ENCODE peak calls at places on chromosomes 5 and 9, in ten cellular contexts. Y is CD8-positive, alpha-beta T cell; T is H9; E is neural progenitor cell; S is thoracic aorta; H is tibial artery; L is PC-3; R is CD4-positive, alpha-beta T cell; J is AG04450; D is Peyer's patch. N is an unnamed sample. For H3K27me3 and H3K9me3, the result is how much of the 10 kb centered on the place peaks cover.

GRCh38 chr9:88503101-88503844 is 31.7 kb upstream of the NXNL2 start:
- DNase-seq in Y (no peak), T (no peak), E (no peak), S (no peak), H (peak), L (no peak), R (no peak), J (no peak), D (no peak), N (no peak)

GRCh38 chr9:33138768-33139167 is 28.4 kb downstream of the B4GALT1 start:
- DNase-seq in Y (no peak), T (no peak), E (no peak), S (no peak), H (peak), L (no peak), R (no peak), J (no peak), D (no peak), N (no peak)

GRCh38 chr9:93460689-93461413 is 7.5 kb upstream of the FAM120AOS start:
- DNase-seq in Y (no peak), T (no peak), E (no peak), S (no peak), H (no peak), L (no peak), R (no peak), J (no peak), D (no peak), N (no peak)

GRCh38 chr9:13386935-13387667 is 107.6 kb upstream of the MPDZ start:
- DNase-seq in Y (no peak), T (no peak), E (no peak), S (no peak), H (no peak), L (no peak), R (no peak), J (no peak), D (no peak), N (no peak)

GRCh38 chr5:84779206-84779605 is 394.5 kb upstream of the EDIL3 start:
- DNase-seq in Y (no peak), T (no peak), E (peak), S (no peak), H (no peak), L (no peak), R (no peak), J (no peak), D (no peak), N (no peak)

GRCh38 chr5:131542723-131543122 is 92.3 kb downstream of the RAPGEF6 start:
- DNase-seq in Y (no peak), T (no peak), E (no peak), S (no peak), H (no peak), L (no peak), R (no peak), J (no peak), D (no peak), N (no peak)

GRCh38 chr9:124453586-124454191 is 3.4 kb downstream of the ADGRD2 start:
- DNase-seq in Y (no peak), T (peak), E (peak), S (no peak), H (peak), L (no peak), R (no peak), J (no peak), D (no peak), N (no peak)

GRCh38 chr9:136847827-136848392 is 1.3 kb upstream of the PHPT1 start:
- DNase-seq in Y (peak), T (peak), E (peak), S (peak), H (peak), L (peak), R (peak), J (peak), D (peak), N (peak)

DNA sequence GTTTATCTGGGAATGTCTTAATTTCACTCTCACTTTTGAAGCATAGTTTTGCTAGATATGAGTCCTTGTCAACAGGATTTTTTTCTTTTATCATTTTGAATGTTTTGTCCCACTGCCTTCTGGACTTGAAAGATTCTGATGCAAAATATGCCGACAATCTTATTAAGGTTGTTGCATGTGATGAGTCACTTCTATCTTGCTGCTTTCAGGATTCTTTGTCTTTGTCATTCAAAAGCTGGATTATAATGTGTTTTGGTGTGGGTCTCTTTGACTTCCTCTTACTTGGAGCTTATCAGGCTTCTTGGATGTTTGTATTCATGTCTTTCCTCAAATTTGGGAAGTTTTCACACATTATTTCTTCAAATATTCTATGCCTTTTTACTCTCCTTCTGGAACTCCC is 33.8 kb downstream of the PLEKHG4B start:
- DNase-seq in Y (no peak), T (no peak), E (no peak), S (no peak), H (no peak), L (no peak), R (no peak), J (no peak), D (no peak), N (no peak)
- H3K27me3 ChIP-seq in Y (under half), T (under half), E (under half), S (under half), H (under half), L (under half), R (under half), J (under half), D (under half), N (under half)

DNA sequence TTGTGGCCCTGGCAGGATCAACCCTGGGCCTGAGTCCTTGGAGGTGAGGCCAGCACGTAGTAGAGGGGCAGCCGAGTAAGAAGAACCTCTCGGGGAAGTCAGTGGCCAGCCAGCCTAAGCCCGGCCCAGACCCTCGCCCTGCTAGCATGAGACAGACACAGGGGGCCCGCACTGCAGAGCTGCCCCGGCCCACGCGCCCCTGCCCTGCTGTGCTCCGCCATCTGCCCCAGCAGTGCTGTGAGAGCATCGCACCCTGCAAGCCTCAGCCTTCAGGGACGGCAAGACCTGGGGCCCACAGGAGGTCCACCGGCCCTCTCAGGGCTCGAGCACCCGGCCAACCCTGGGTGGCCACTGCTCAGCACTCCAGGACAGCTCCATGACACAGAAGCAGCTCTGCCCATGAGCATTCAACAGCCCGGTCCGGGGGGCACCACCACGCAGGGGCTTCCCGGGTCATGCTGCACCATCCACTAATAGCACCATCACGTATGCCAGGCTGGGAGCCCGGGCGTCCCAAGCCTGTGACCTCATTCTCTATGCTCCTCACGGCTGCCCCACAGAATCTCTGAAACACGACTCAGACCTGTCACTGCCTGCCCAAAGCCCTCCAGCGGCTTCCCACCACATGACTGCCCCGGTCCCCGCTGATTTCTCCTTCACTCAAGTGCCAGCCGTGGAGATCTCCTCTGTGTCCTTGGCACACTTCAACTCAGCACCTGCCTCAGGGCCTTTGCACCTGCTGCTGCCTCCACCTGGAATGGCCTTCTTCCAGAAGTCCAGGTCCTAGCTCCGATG is 38.1 kb downstream of the ADAMTS2 start:
- DNase-seq in Y (no peak), T (no peak), E (no peak), S (no peak), H (peak), L (no peak), R (no peak), J (no peak), D (no peak), N (peak)
- H3K9me3 ChIP-seq in Y (under half), T (under half), E (under half), S (under half), H (under half), L (under half), R (under half), J (under half), D (under half), N (under half)

GRCh38 chr5:141477169-141477568 is 1.4 kb downstream of the PCDHGC3 start:
- DNase-seq in Y (no peak), T (no peak), E (no peak), S (no peak), H (no peak), L (no peak), R (no peak), J (no peak), D (no peak), N (no peak)

GRCh38 chr5:141477815-141478214 is 2.0 kb downstream of the PCDHGC3 start:
- DNase-seq in Y (no peak), T (no peak), E (no peak), S (no peak), H (no peak), L (no peak), R (no peak), J (no peak), D (no peak), N (no peak)

GRCh38 chr5:141479776-141480175 is 4.0 kb downstream of the PCDHGC3 start:
- DNase-seq in Y (no peak), T (no peak), E (no peak), S (no peak), H (no peak), L (no peak), R (no peak), J (no peak), D (no peak), N (no peak)

GRCh38 chr5:141476132-141476909 is 555 bp downstream of the PCDHGC3 start:
- DNase-seq in Y (no peak), T (peak), E (peak), S (no peak), H (peak), L (no peak), R (no peak), J (peak), D (peak), N (peak)

DNA sequence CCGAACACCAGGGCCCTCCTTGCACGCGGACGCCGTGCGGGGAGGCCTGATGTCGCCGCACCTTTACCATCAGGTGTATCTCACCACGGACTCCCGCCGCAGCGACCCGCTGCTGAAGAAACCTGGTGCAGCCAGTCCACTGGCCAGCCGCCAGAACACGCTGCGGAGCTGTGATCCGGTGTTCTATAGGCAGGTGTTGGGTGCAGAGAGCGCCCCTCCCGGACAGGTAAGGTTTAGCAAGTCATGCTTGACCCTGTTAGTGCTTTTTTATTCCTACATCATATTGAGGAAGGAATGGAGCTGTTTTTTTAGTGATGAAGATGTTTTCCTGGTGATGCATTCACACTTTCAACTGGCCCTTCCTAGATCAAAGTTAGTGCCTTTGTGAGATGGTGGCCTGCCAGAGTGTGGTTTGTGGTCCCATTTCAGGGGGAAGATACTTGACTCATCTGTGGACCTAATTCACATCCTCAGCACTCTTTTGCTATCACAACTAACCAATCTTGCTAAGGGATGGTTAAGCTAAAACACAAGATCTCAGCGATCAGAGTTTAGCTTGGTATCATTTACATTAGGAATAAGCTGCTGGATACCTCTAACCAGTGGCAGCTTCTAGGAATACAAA is 2.7 kb downstream of the PCDHGC3 start:
- DNase-seq in Y (no peak), T (peak), E (no peak), S (no peak), H (no peak), L (no peak), R (no peak), J (no peak), D (no peak), N (no peak)
- TF ChIP-seq CTCF in Y (no peak), T (peak), E (peak), S (no peak), H (no peak), L (peak), R (no peak), J (peak), D (no peak), N (no peak)

DNA sequence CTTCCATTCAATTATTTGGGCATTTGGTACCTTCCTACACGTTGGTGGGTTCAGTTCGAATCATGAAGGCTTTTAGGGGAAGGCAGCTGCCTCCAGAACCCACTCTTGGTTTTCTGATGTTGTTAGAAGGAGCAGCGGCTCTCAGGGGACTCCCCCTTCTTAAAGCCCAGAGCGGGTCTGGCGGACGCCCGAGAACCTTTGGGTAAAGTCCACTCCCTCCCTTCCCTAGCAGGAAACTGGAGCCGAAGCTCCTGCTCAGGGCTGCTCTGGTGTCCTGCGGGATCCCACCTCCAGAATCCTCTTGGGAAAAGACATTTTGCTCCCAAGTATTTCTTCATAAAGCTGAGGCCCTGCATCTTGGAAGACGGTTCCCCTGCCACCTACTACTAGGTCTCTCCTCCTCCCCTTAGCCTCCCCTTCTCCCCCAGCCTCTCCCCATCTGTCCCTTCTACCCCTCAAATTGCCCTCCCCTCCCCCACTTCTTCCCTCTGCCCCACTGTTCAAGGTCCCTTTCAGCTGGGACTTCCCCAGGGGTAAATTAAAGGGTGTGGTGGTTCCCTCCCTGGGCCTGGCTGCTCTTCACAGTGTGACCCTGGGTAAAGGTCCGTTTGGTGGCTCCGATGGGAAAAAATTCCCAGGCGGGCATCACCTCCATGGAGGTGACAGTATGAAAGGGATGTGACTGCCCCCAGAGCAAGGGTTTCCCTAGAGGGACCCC is 9.3 kb downstream of the IRX4 start:
- DNase-seq in Y (no peak), T (no peak), E (no peak), S (no peak), H (no peak), L (no peak), R (no peak), J (no peak), D (no peak), N (no peak)
- H3K27me3 ChIP-seq in Y (under half), T (under half), E (half or more), S (under half), H (half or more), L (under half), R (half or more), J (half or more), D (under half), N (under half)

DNA sequence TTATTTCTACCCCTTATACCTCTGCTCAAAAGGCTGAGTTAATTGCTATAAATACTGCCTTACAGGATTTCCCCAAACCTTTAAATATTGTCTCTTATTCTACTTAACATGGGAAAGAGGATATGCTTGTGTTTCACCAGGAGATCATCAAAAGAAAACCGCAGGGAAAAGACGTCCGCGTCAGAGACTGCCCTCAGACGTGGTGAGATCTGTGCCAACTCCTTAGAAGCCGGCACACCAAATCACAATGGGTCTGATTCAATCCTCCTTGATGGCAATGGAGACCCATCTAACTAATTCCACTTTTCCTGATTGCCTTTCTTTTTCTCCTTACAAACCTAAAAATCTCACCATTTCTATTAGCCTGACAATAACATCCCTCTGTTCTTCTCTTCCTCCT is 55.0 kb downstream of the SH3PXD2B start:
- DNase-seq in Y (no peak), T (no peak), E (no peak), S (no peak), H (no peak), L (no peak), R (no peak), J (no peak), D (no peak), N (no peak)
- H3K9me3 ChIP-seq in Y (under half), T (under half), E (under half), S (under half), H (under half), L (under half), R (under half), J (under half), D (under half), N (under half)

DNA sequence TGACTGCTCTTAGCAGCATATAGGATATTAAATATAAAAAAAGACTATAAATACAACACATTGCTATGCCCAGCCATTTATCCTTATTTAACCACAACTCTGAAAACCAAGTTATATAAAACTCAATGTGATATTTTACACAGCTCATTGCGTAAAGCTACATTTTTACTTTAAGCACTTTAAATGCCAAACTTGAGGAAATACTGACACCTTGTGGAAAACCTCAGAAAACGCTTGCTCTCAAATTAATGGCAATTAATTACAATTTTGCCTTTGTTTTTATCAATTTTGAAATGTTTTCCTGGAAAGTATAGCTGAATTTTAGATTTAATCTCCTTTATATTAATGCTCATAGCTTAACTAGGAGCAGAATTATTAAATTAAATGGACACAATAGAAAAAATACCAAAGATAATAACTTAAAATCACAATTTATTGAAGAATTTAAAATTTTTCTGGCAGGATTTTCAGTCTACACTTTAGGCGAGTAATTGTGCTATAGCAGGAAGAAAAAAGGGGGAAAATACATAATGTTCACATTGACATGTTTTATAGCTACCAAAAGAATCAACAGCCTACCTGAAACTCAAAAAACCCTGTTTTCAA is 25.2 kb upstream of the PLAC8L1 start:
- DNase-seq in Y (no peak), T (no peak), E (peak), S (no peak), H (no peak), L (peak), R (no peak), J (peak), D (no peak), N (no peak)
- TF ChIP-seq CTCF in Y (peak), T (peak), E (peak), S (peak), H (peak), L (peak), R (peak), J (peak), D (peak), N (peak)

DNA sequence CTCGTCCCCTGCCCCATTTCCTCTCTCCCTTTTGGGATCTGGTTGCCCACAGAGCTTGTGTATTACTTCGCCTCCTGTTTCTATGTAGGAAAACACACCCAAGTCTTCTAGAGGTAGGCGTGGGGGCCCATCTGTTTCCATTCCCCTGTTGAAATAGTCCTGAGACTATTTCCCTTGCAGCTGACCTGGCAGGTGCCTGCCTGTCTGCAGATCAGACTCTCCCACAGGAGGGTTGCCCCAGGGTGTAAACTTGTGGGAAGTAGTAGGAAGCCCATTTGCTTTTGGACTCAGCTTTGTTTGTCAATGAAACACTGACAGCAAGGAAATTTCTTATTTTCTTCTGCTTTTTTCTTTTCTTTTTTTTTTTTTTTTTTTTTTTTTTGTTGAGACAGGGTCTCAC is 16.3 kb upstream of the GARNL3 start:
- DNase-seq in Y (no peak), T (no peak), E (no peak), S (no peak), H (no peak), L (no peak), R (no peak), J (no peak), D (no peak), N (no peak)
- H3K27me3 ChIP-seq in Y (under half), T (under half), E (under half), S (under half), H (under half), L (under half), R (under half), J (under half), D (under half), N (under half)

N was measured in heart left ventricle.